ENCODE peak calls at places on chromosomes 2 and 18, in seven cellular contexts. One of them, this sample, is unnamed.

GRCh38 chr18:6058941-6059340 is 163.6 kb upstream of the TMEM200C start:
- DNase-seq in GM12865: no peak
- DNase-seq in left ventricle myocardium inferior: peak
- DNase-seq in transverse colon: no peak
- DNase-seq in cardiac fibroblast: peak
- DNase-seq in adrenal gland: no peak
- DNase-seq in bronchial epithelial cell: peak
- DNase-seq in this sample: no peak

GRCh38 chr2:88735133-88735532 is 43.7 kb downstream of the RPIA start:
- DNase-seq in GM12865: no peak
- DNase-seq in left ventricle myocardium inferior: no peak
- DNase-seq in transverse colon: no peak
- DNase-seq in cardiac fibroblast: no peak
- DNase-seq in adrenal gland: no peak
- DNase-seq in bronchial epithelial cell: no peak
- DNase-seq in this sample: no peak

GRCh38 chr2:229408356-229408755 is 137.3 kb upstream of the PID1 start:
- DNase-seq in GM12865: no peak
- DNase-seq in left ventricle myocardium inferior: no peak
- DNase-seq in transverse colon: peak
- DNase-seq in cardiac fibroblast: peak
- DNase-seq in adrenal gland: peak
- DNase-seq in bronchial epithelial cell: peak
- DNase-seq in this sample: no peak

GRCh38 chr2:135914485-135914884 is 38.2 kb upstream of the MCM6 start:
- DNase-seq in GM12865: no peak
- DNase-seq in left ventricle myocardium inferior: no peak
- DNase-seq in transverse colon: no peak
- DNase-seq in cardiac fibroblast: peak
- DNase-seq in adrenal gland: no peak
- DNase-seq in bronchial epithelial cell: peak
- DNase-seq in this sample: no peak

GRCh38 chr2:38509322-38509946 is 93.3 kb downstream of the HNRNPLL start:
- DNase-seq in GM12865: no peak
- DNase-seq in left ventricle myocardium inferior: no peak
- DNase-seq in transverse colon: no peak
- DNase-seq in cardiac fibroblast: peak
- DNase-seq in adrenal gland: peak
- DNase-seq in bronchial epithelial cell: peak
- DNase-seq in this sample: no peak

GRCh38 chr2:127108090-127108523 is 1.2 kb upstream of the BIN1 start:
- DNase-seq in GM12865: no peak
- DNase-seq in left ventricle myocardium inferior: no peak
- DNase-seq in transverse colon: no peak
- DNase-seq in cardiac fibroblast: no peak
- DNase-seq in adrenal gland: no peak
- DNase-seq in bronchial epithelial cell: no peak
- DNase-seq in this sample: no peak

GRCh38 chr2:198715304-198715703 is 742.4 kb downstream of the SATB2 start:
- DNase-seq in GM12865: no peak
- DNase-seq in left ventricle myocardium inferior: no peak
- DNase-seq in transverse colon: no peak
- DNase-seq in cardiac fibroblast: no peak
- DNase-seq in adrenal gland: no peak
- DNase-seq in bronchial epithelial cell: no peak
- DNase-seq in this sample: no peak

GRCh38 chr2:28702415-28702859 is 49.2 kb upstream of the PPP1CB start:
- DNase-seq in GM12865: no peak
- DNase-seq in left ventricle myocardium inferior: peak
- DNase-seq in transverse colon: no peak
- DNase-seq in cardiac fibroblast: no peak
- DNase-seq in adrenal gland: peak
- DNase-seq in bronchial epithelial cell: no peak
- DNase-seq in this sample: no peak

GRCh38 chr2:152618188-152618564 is 99.1 kb downstream of the PRPF40A start:
- DNase-seq in GM12865: no peak
- DNase-seq in left ventricle myocardium inferior: no peak
- DNase-seq in transverse colon: no peak
- DNase-seq in cardiac fibroblast: no peak
- DNase-seq in adrenal gland: no peak
- DNase-seq in bronchial epithelial cell: no peak
- DNase-seq in this sample: no peak

GRCh38 chr2:128395640-128396499 is 77.2 kb upstream of the HS6ST1 start:
- DNase-seq in GM12865: no peak
- DNase-seq in left ventricle myocardium inferior: no peak
- DNase-seq in transverse colon: peak
- DNase-seq in cardiac fibroblast: peak
- DNase-seq in adrenal gland: no peak
- DNase-seq in bronchial epithelial cell: peak
- DNase-seq in this sample: no peak

GRCh38 chr18:22914633-22915032 is 18.5 kb upstream of the RBBP8 start:
- DNase-seq in GM12865: no peak
- DNase-seq in left ventricle myocardium inferior: no peak
- DNase-seq in transverse colon: no peak
- DNase-seq in cardiac fibroblast: no peak
- DNase-seq in adrenal gland: no peak
- DNase-seq in bronchial epithelial cell: peak
- DNase-seq in this sample: no peak

GRCh38 chr2:88856409-88857135 is 165.1 kb downstream of the RPIA start:
- DNase-seq in GM12865: no peak
- DNase-seq in left ventricle myocardium inferior: no peak
- DNase-seq in transverse colon: no peak
- DNase-seq in cardiac fibroblast: no peak
- DNase-seq in adrenal gland: no peak
- DNase-seq in bronchial epithelial cell: no peak
- DNase-seq in this sample: no peak

GRCh38 chr2:120856421-120856862 is 120.8 kb downstream of the GLI2 start:
- DNase-seq in GM12865: no peak
- DNase-seq in left ventricle myocardium inferior: no peak
- DNase-seq in transverse colon: no peak
- DNase-seq in cardiac fibroblast: no peak
- DNase-seq in adrenal gland: no peak
- DNase-seq in bronchial epithelial cell: no peak
- DNase-seq in this sample: no peak

GRCh38 chr2:225737556-225737955 is 338.0 kb downstream of the NYAP2 start:
- DNase-seq in GM12865: no peak
- DNase-seq in left ventricle myocardium inferior: no peak
- DNase-seq in transverse colon: no peak
- DNase-seq in cardiac fibroblast: peak
- DNase-seq in adrenal gland: no peak
- DNase-seq in bronchial epithelial cell: peak
- DNase-seq in this sample: no peak

GRCh38 chr18:54254265-54254758 is 15.0 kb upstream of the POLI start:
- DNase-seq in GM12865: no peak
- DNase-seq in left ventricle myocardium inferior: no peak
- DNase-seq in transverse colon: no peak
- DNase-seq in cardiac fibroblast: peak
- DNase-seq in adrenal gland: no peak
- DNase-seq in bronchial epithelial cell: peak
- DNase-seq in this sample: no peak

GRCh38 chr2:58598171-58598570 is 357.0 kb upstream of the FANCL start:
- DNase-seq in GM12865: no peak
- DNase-seq in left ventricle myocardium inferior: no peak
- DNase-seq in transverse colon: no peak
- DNase-seq in cardiac fibroblast: no peak
- DNase-seq in adrenal gland: no peak
- DNase-seq in bronchial epithelial cell: no peak
- DNase-seq in this sample: no peak

GRCh38 chr2:144522741-144523605 is 3.1 kb upstream of the ZEB2 start:
- DNase-seq in GM12865: no peak
- DNase-seq in left ventricle myocardium inferior: peak
- DNase-seq in transverse colon: no peak
- DNase-seq in cardiac fibroblast: no peak
- DNase-seq in adrenal gland: peak
- DNase-seq in bronchial epithelial cell: no peak
- DNase-seq in this sample: no peak

GRCh38 chr18:56043691-56044090 is 455.7 kb upstream of the TCF4 start:
- DNase-seq in GM12865: no peak
- DNase-seq in left ventricle myocardium inferior: no peak
- DNase-seq in transverse colon: no peak
- DNase-seq in cardiac fibroblast: no peak
- DNase-seq in adrenal gland: no peak
- DNase-seq in bronchial epithelial cell: no peak
- DNase-seq in this sample: no peak

GRCh38 chr2:193561054-193561453 is 1366.3 kb upstream of the TMEFF2 start:
- DNase-seq in GM12865: peak
- DNase-seq in left ventricle myocardium inferior: no peak
- DNase-seq in transverse colon: no peak
- DNase-seq in cardiac fibroblast: peak
- DNase-seq in adrenal gland: no peak
- DNase-seq in bronchial epithelial cell: no peak
- DNase-seq in this sample: no peak

GRCh38 chr2:190482441-190482840 is 52.1 kb downstream of the NEMP2 start:
- DNase-seq in GM12865: no peak
- DNase-seq in left ventricle myocardium inferior: no peak
- DNase-seq in transverse colon: no peak
- DNase-seq in cardiac fibroblast: no peak
- DNase-seq in adrenal gland: no peak
- DNase-seq in bronchial epithelial cell: no peak
- DNase-seq in this sample: no peak

GRCh38 chr2:100416939-100417744 is at the start of gene CHST10:
- DNase-seq in GM12865: peak
- DNase-seq in left ventricle myocardium inferior: peak
- DNase-seq in transverse colon: peak
- DNase-seq in cardiac fibroblast: peak
- DNase-seq in adrenal gland: peak
- DNase-seq in bronchial epithelial cell: peak
- DNase-seq in this sample: peak

GRCh38 chr2:96342085-96342484 is 6.5 kb downstream of the NCAPH start:
- DNase-seq in GM12865: peak
- DNase-seq in left ventricle myocardium inferior: no peak
- DNase-seq in transverse colon: no peak
- DNase-seq in cardiac fibroblast: peak
- DNase-seq in adrenal gland: peak
- DNase-seq in bronchial epithelial cell: peak
- DNase-seq in this sample: no peak

GRCh38 chr2:207421661-207422060 is 108.1 kb upstream of the CREB1 start:
- DNase-seq in GM12865: no peak
- DNase-seq in left ventricle myocardium inferior: no peak
- DNase-seq in transverse colon: no peak
- DNase-seq in cardiac fibroblast: no peak
- DNase-seq in adrenal gland: no peak
- DNase-seq in bronchial epithelial cell: no peak
- DNase-seq in this sample: no peak

GRCh38 chr18:79863946-79864725 is 66.4 kb downstream of the KCNG2 start:
- DNase-seq in GM12865: no peak
- DNase-seq in left ventricle myocardium inferior: no peak
- DNase-seq in transverse colon: no peak
- DNase-seq in cardiac fibroblast: no peak
- DNase-seq in adrenal gland: peak
- DNase-seq in bronchial epithelial cell: no peak
- DNase-seq in this sample: no peak

GRCh38 chr2:16665746-16666452 is at the start of gene CYRIA:
- DNase-seq in GM12865: peak
- DNase-seq in left ventricle myocardium inferior: peak
- DNase-seq in transverse colon: peak
- DNase-seq in cardiac fibroblast: peak
- DNase-seq in adrenal gland: peak
- DNase-seq in bronchial epithelial cell: no peak
- DNase-seq in this sample: no peak

DNA sequence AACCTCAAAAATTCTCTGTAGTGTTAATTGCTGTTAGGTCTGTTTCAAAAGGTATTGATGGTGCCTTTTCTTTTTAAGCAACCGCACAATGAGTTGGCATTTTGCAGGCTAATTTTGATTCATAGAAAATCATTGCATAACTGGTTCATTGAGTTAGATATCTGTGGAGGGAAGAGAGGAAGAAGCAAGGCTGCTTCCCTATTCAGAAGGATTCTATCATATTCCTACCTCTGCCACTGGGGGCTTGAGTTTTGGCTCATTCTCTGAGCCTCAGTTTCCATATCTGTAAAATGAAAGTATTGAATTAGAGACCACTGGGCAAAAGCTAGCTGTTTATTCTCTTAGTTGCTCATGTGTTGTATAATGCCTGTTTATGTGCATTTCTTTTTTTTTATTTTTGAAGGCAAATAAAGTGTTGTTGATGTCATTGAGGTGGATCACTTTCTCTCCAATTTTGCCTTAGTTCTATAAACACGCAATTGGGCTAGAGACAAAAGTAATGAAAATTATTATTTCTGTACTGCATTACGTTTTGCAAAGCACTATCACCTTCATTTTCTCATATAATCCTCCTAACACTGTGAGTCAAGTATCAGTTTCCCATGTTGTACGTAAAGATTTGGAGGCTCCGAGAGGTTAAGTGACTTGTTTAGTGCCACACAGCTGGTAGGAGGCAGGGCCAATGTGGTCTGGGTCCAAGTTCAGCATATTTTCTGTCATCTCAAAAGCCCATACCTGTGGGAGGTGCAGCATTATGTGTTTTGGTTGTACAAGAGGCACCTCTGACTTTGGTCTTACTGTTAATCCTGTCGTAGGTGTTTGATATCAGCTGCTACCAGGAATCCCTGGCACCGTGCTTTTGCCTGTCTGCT is 5.9 kb downstream of the TRIB2 start:
- DNase-seq in GM12865: no peak
- DNase-seq in left ventricle myocardium inferior: no peak
- DNase-seq in transverse colon: no peak
- DNase-seq in cardiac fibroblast: peak
- DNase-seq in adrenal gland: no peak
- DNase-seq in bronchial epithelial cell: peak
- DNase-seq in this sample: no peak
- H3K4me3 ChIP-seq in GM12865: no peak
- H3K4me3 ChIP-seq in left ventricle myocardium inferior: peak
- H3K4me3 ChIP-seq in transverse colon: no peak
- H3K4me3 ChIP-seq in cardiac fibroblast: no peak
- H3K4me3 ChIP-seq in adrenal gland: no peak
- H3K4me3 ChIP-seq in bronchial epithelial cell: no peak
- H3K4me3 ChIP-seq in this sample: no peak

DNA sequence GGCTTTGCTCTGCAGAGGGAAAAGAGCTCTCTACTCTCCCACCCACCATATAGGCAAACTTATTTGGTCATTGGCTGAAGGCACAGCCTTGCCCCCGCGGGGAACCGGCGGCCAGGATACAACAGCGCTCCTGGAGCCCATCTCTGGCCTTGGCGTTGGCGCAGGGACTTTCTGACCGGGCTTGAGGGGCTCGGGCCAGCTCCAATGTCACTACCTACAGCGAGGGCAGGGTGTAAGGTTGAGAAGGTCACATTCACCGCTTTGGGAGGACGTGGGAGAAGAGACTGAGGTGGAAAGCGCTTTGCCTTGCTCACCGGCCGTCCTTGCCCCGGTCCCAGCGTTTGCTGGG is 2.2 kb downstream of the ONECUT2 start:
- DNase-seq in GM12865: no peak
- DNase-seq in left ventricle myocardium inferior: no peak
- DNase-seq in transverse colon: no peak
- DNase-seq in cardiac fibroblast: no peak
- DNase-seq in adrenal gland: no peak
- DNase-seq in bronchial epithelial cell: no peak
- DNase-seq in this sample: no peak
- H3K4me3 ChIP-seq in GM12865: no peak
- H3K4me3 ChIP-seq in left ventricle myocardium inferior: peak
- H3K4me3 ChIP-seq in transverse colon: no peak
- H3K4me3 ChIP-seq in cardiac fibroblast: no peak
- H3K4me3 ChIP-seq in adrenal gland: no peak
- H3K4me3 ChIP-seq in bronchial epithelial cell: no peak
- H3K4me3 ChIP-seq in this sample: peak

GRCh38 chr2:61015971-61016370 is 1.5 kb upstream of the PEX13 start:
- DNase-seq in GM12865: no peak
- DNase-seq in left ventricle myocardium inferior: no peak
- DNase-seq in transverse colon: no peak
- DNase-seq in cardiac fibroblast: no peak
- DNase-seq in adrenal gland: no peak
- DNase-seq in bronchial epithelial cell: peak
- DNase-seq in this sample: no peak
- H3K4me3 ChIP-seq in GM12865: peak
- H3K4me3 ChIP-seq in left ventricle myocardium inferior: peak
- H3K4me3 ChIP-seq in transverse colon: peak
- H3K4me3 ChIP-seq in cardiac fibroblast: no peak
- H3K4me3 ChIP-seq in adrenal gland: no peak
- H3K4me3 ChIP-seq in bronchial epithelial cell: peak
- H3K4me3 ChIP-seq in this sample: peak

GRCh38 chr2:42791606-42792005 is 777 bp downstream of the HAAO start:
- DNase-seq in GM12865: no peak
- DNase-seq in left ventricle myocardium inferior: no peak
- DNase-seq in transverse colon: no peak
- DNase-seq in cardiac fibroblast: no peak
- DNase-seq in adrenal gland: no peak
- DNase-seq in bronchial epithelial cell: no peak
- DNase-seq in this sample: no peak
- H3K4me3 ChIP-seq in GM12865: peak
- H3K4me3 ChIP-seq in left ventricle myocardium inferior: peak
- H3K4me3 ChIP-seq in transverse colon: no peak
- H3K4me3 ChIP-seq in cardiac fibroblast: no peak
- H3K4me3 ChIP-seq in adrenal gland: no peak
- H3K4me3 ChIP-seq in bronchial epithelial cell: no peak
- H3K4me3 ChIP-seq in this sample: no peak

This sample was measured in Jurkat, Clone E6-1.